ENCODE peak calls at places on chromosomes 5 and 9, in ten cellular contexts. P is fibroblast of mammary gland, R is BJ, X is AG09319, T is GM20000, Z is HCT116, E is lung, I is cardiac muscle cell, W is astrocyte of the spinal cord, C is epithelial cell of esophagus. J is an unnamed sample.

GRCh38 chr5:107320851-107321250 is 349.9 kb downstream of the EFNA5 start:
- DNase-seq in P (no peak), R (no peak), X (no peak), T (no peak), Z (no peak), E (no peak), I (no peak), W (no peak), C (peak), J (no peak)

GRCh38 chr5:151900876-151901275 is 23.8 kb downstream of the GLRA1 start:
- DNase-seq in P (no peak), R (no peak), X (no peak), T (no peak), Z (no peak), E (no peak), I (no peak), W (no peak), C (no peak), J (no peak)

GRCh38 chr9:92655896-92656536 is 13.9 kb downstream of the IPPK start:
- DNase-seq in P (no peak), R (no peak), X (no peak), T (no peak), Z (no peak), E (no peak), I (no peak), W (no peak), C (no peak), J (no peak)

GRCh38 chr9:98747476-98747875 is 38.7 kb upstream of the GABBR2 start:
- DNase-seq in P (no peak), R (no peak), X (no peak), T (no peak), Z (no peak), E (no peak), I (no peak), W (no peak), C (no peak), J (no peak)

GRCh38 chr9:96447406-96447805 is 2.6 kb upstream of the HABP4 start:
- DNase-seq in P (no peak), R (no peak), X (no peak), T (no peak), Z (no peak), E (no peak), I (no peak), W (no peak), C (no peak), J (no peak)

GRCh38 chr5:13359326-13359725 is 585.2 kb downstream of the DNAH5 start:
- DNase-seq in P (peak), R (no peak), X (no peak), T (no peak), Z (no peak), E (no peak), I (no peak), W (peak), C (peak), J (no peak)

GRCh38 chr9:92973700-92974099 is 26.4 kb downstream of the FGD3 start:
- DNase-seq in P (no peak), R (no peak), X (no peak), T (no peak), Z (no peak), E (no peak), I (no peak), W (no peak), C (no peak), J (no peak)

GRCh38 chr5:178114325-178115135 is 1.2 kb downstream of the N4BP3 start:
- DNase-seq in P (no peak), R (no peak), X (no peak), T (no peak), Z (no peak), E (no peak), I (peak), W (no peak), C (no peak), J (peak)

GRCh38 chr9:126058631-126059030 is 268.0 kb upstream of the MVB12B start:
- DNase-seq in P (no peak), R (no peak), X (no peak), T (no peak), Z (no peak), E (no peak), I (no peak), W (no peak), C (no peak), J (no peak)

GRCh38 chr9:70172532-70172931 is 86.2 kb upstream of the SMC5 start:
- DNase-seq in P (no peak), R (no peak), X (no peak), T (no peak), Z (no peak), E (no peak), I (no peak), W (no peak), C (no peak), J (no peak)

GRCh38 chr5:14607089-14607488 is 25.5 kb downstream of the OTULINL start:
- DNase-seq in P (no peak), R (no peak), X (no peak), T (no peak), Z (no peak), E (no peak), I (no peak), W (no peak), C (no peak), J (no peak)

GRCh38 chr9:89446440-89447310 is 51.2 kb downstream of the SEMA4D start:
- DNase-seq in P (no peak), R (no peak), X (no peak), T (no peak), Z (no peak), E (no peak), I (no peak), W (no peak), C (no peak), J (no peak)

GRCh38 chr5:54088081-54088480 is 222.3 kb downstream of the ARL15 start:
- DNase-seq in P (no peak), R (no peak), X (no peak), T (no peak), Z (no peak), E (no peak), I (no peak), W (peak), C (no peak), J (no peak)

GRCh38 chr5:67165524-67166459 is 30.8 kb downstream of the CD180 start:
- DNase-seq in P (peak), R (no peak), X (peak), T (peak), Z (peak), E (peak), I (peak), W (peak), C (peak), J (peak)

GRCh38 chr9:15018238-15018637 is 108.0 kb upstream of the FREM1 start:
- DNase-seq in P (no peak), R (no peak), X (no peak), T (no peak), Z (no peak), E (no peak), I (no peak), W (no peak), C (peak), J (no peak)

GRCh38 chr9:4980046-4980727 is 4.9 kb upstream of the JAK2 start:
- DNase-seq in P (peak), R (no peak), X (no peak), T (no peak), Z (no peak), E (no peak), I (no peak), W (no peak), C (peak), J (no peak)

GRCh38 chr9:87216036-87216435 is 268.7 kb upstream of the GAS1 start:
- DNase-seq in P (no peak), R (no peak), X (no peak), T (no peak), Z (no peak), E (no peak), I (no peak), W (no peak), C (no peak), J (no peak)

GRCh38 chr5:145811834-145812625 is 23.1 kb downstream of the PRELID2 start:
- DNase-seq in P (peak), R (no peak), X (peak), T (no peak), Z (no peak), E (no peak), I (peak), W (peak), C (peak), J (no peak)

GRCh38 chr5:57891443-57891842 is 408.8 kb upstream of the ACTBL2 start:
- DNase-seq in P (no peak), R (no peak), X (no peak), T (no peak), Z (no peak), E (no peak), I (no peak), W (no peak), C (no peak), J (no peak)

DNA sequence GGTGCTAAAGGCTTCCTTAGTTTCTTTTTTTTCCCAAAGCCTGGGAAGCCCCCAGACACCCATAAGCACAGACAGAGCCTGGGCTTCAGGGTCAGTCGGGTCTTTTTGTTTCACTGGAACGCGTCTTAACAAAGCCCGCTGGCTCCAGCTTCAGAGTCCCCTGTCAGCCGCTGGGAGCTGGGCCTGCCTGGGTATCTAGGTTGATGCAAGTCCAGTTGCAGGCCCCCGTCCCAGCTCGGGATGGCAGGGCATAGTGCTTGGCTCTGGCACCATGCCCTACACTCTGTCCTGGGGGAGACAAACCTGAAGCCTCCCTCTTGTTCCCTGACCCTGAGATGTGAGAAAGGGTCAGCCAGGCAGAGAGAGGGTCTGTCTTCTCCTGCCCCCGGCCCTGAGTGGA is 14.5 kb downstream of the OLFM1 start:
- DNase-seq in P (no peak), R (no peak), X (no peak), T (no peak), Z (no peak), E (no peak), I (no peak), W (no peak), C (no peak), J (no peak)
- TF ChIP-seq CTCF in P (no peak), R (no peak), X (no peak), T (no peak), Z (no peak), E (no peak), I (no peak), W (no peak), C (no peak), J (no peak)

GRCh38 chr5:43661102-43661501 is 58.1 kb downstream of the NNT start:
- DNase-seq in P (peak), R (no peak), X (no peak), T (no peak), Z (peak), E (no peak), I (peak), W (peak), C (peak), J (peak)
- TF ChIP-seq CTCF in P (peak), R (peak), X (peak), T (no peak), Z (peak), E (no peak), I (peak), W (peak), C (peak), J (no peak)

DNA sequence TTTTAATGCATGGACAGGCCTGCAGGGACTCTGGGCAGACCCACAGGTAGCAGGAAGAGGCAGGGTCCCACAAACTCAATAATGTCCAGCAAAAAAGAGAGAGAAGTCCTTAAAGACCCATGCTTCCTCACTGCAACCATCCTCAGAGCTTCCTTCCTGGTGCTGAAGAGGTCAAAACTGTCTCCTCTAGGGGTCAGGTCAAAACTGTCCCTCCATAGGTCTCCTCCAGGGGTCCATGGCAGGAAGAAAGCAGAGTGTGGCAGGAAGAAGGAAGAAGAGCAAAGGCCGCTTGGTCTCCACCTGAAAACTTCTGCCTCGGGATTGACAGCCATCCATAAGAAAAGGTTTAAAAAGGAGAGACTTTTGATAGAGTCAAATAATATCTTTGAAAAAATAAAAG is 261.9 kb upstream of the TRIM32 start:
- DNase-seq in P (no peak), R (no peak), X (no peak), T (no peak), Z (no peak), E (no peak), I (no peak), W (no peak), C (no peak), J (no peak)
- TF ChIP-seq CTCF in P (no peak), R (no peak), X (no peak), T (no peak), Z (no peak), E (no peak), I (no peak), W (no peak), C (no peak), J (no peak)

DNA sequence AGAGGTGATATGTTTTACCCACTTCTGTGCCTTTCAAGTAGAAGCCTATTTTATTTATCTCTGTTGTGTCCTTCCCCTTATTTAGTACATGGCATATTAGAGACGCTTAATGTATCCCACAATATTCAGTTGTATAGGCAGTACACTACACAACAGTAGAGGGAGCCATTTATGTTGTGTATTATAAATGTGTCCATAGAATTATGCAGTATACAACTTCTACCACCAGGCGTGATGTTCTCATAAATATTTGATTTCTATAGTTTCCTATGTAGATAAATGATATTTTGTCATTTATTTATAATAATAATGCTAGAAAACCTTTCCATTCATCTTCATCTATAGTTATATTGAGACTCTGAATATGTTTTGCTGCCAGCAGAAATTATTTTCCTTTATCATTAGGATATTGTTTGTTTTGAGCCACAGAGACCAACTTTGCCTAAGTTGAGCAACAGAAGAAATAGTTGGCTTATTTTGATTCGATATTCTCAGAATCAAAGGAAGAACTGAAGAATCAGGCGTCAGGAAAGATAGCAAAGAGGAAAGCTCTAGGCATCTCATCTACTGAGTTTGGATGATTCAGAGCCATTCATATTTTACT is 81.7 kb downstream of the ADAMTS19 start:
- DNase-seq in P (peak), R (no peak), X (no peak), T (no peak), Z (peak), E (no peak), I (peak), W (peak), C (peak), J (peak)
- TF ChIP-seq CTCF in P (peak), R (no peak), X (no peak), T (no peak), Z (peak), E (no peak), I (peak), W (peak), C (peak), J (peak)